ENCODE peak calls at places on chromosomes 12 and 14, in six cellular contexts. T is colonic mucosa, P is left ventricle myocardium inferior, U is cardiac fibroblast, W is fibroblast of mammary gland, Z is choroid plexus epithelial cell. G is an unnamed sample.

GRCh38 chr14:54275997-54276396 is 120.8 kb upstream of the CDKN3 start:
- DNase-seq in T (no peak), P (no peak), U (no peak), W (peak; percentile 41), Z (no peak), G (no peak)

GRCh38 chr12:4144676-4145075 is 128.9 kb upstream of the CCND2 start:
- DNase-seq in T (no peak), P (no peak), U (no peak), W (no peak), Z (no peak), G (no peak)

GRCh38 chr12:25324861-25325260 is 74.1 kb upstream of the KRAS start:
- DNase-seq in T (no peak), P (no peak), U (no peak), W (no peak), Z (no peak), G (no peak)

GRCh38 chr12:2335517-2335916 is 282.7 kb downstream of the CACNA1C start:
- DNase-seq in T (no peak), P (no peak), U (no peak), W (peak; percentile 60), Z (no peak), G (no peak)

GRCh38 chr12:13197526-13198141 is 1.1 kb downstream of the EMP1 start:
- DNase-seq in T (peak; percentile 40), P (peak; percentile 77), U (peak; percentile 68), W (peak; percentile 73), Z (no peak), G (no peak)

GRCh38 chr12:20150835-20151234 is 217.5 kb upstream of the PDE3A start:
- DNase-seq in T (no peak), P (no peak), U (peak; percentile 19), W (no peak), Z (no peak), G (no peak)

GRCh38 chr12:47799357-47799955 is 20.2 kb downstream of the HDAC7 start:
- DNase-seq in T (no peak), P (peak; percentile 69), U (no peak), W (no peak), Z (no peak), G (no peak)

GRCh38 chr12:89883630-89884364 is 175.2 kb upstream of the ATP2B1 start:
- DNase-seq in T (no peak), P (no peak), U (peak; percentile 56), W (peak; percentile 44), Z (peak; percentile 15), G (no peak)

GRCh38 chr14:32473476-32473875 is 144.4 kb downstream of the AKAP6 start:
- DNase-seq in T (peak; percentile 20), P (peak; percentile 41), U (peak; percentile 38), W (peak; percentile 46), Z (peak; percentile 58), G (peak; percentile 75)

GRCh38 chr12:90399317-90399716 is 555.7 kb downstream of the CCER1 start:
- DNase-seq in T (no peak), P (no peak), U (no peak), W (peak; percentile 36), Z (no peak), G (no peak)

GRCh38 chr14:64682173-64682710 is 22.0 kb upstream of the PLEKHG3 start:
- DNase-seq in T (peak; percentile 67), P (peak; percentile 64), U (peak; percentile 50), W (peak; percentile 36), Z (peak; percentile 65), G (no peak)

GRCh38 chr12:1828863-1829262 is 8.5 kb downstream of the LRTM2 start:
- DNase-seq in T (no peak), P (no peak), U (no peak), W (no peak), Z (no peak), G (no peak)

GRCh38 chr14:59126714-59127436 is 61.6 kb upstream of the DAAM1 start:
- DNase-seq in T (no peak), P (no peak), U (peak; percentile 82), W (peak; percentile 69), Z (peak; percentile 73), G (peak; percentile 22)

GRCh38 chr12:64160021-64160717 is 61.9 kb downstream of the KICS2 start:
- DNase-seq in T (no peak), P (no peak), U (peak; percentile 84), W (peak; percentile 68), Z (no peak), G (no peak)

GRCh38 chr12:53268637-53269562 is 801 bp downstream of the ESPL1 start:
- DNase-seq in T (no peak), P (no peak), U (no peak), W (peak; percentile 10), Z (peak; percentile 12), G (no peak)

GRCh38 chr12:117114784-117115183 is 15.6 kb upstream of the TESC start:
- DNase-seq in T (no peak), P (no peak), U (no peak), W (no peak), Z (no peak), G (no peak)

GRCh38 chr14:99838555-99839193 is 45.5 kb downstream of the EML1 start:
- DNase-seq in T (no peak), P (no peak), U (peak; percentile 42), W (peak; percentile 10), Z (peak; percentile 74), G (no peak)

GRCh38 chr12:6987956-6988573 is 17.4 kb downstream of the EMG1 start:
- DNase-seq in T (peak; percentile 71), P (no peak), U (no peak), W (no peak), Z (no peak), G (peak; percentile 83)

GRCh38 chr12:8156845-8157244 is at the start of gene ZNF705A:
- DNase-seq in T (no peak), P (no peak), U (peak; percentile 84), W (peak; percentile 22), Z (peak; percentile 83), G (no peak)

GRCh38 chr14:92789457-92790089 is 4.5 kb upstream of the GOLGA5 start:
- DNase-seq in T (no peak), P (no peak), U (peak; percentile 23), W (peak; percentile 24), Z (no peak), G (no peak)

GRCh38 chr12:3222935-3223334 is 145.8 kb downstream of the TSPAN9 start:
- DNase-seq in T (no peak), P (no peak), U (no peak), W (no peak), Z (no peak), G (no peak)

GRCh38 chr12:109944975-109945374 is 44.9 kb downstream of the TCHP start:
- DNase-seq in T (no peak), P (no peak), U (peak; percentile 64), W (peak; percentile 68), Z (peak; percentile 73), G (no peak)

GRCh38 chr14:104678901-104679705 is 10.3 kb upstream of the INF2 start:
- DNase-seq in T (peak; percentile 23), P (peak; percentile 16), U (no peak), W (no peak), Z (no peak), G (no peak)
- H3K4me3 ChIP-seq in T (no peak overlapping the region), P (no peak overlapping the region), U (no peak overlapping the region), W (no peak overlapping the region), Z (no peak overlapping the region), G (no peak overlapping the region)

GRCh38 chr12:27334052-27334720 is 1.6 kb downstream of the BMAL2 start:
- DNase-seq in T (no peak), P (no peak), U (no peak), W (no peak), Z (no peak), G (no peak)
- H3K4me3 ChIP-seq in T (peak overlapping the region; percentile 72), P (peak overlapping the region; percentile 80), U (peak overlapping the region; percentile 71), W (peak overlapping the region; percentile 64), Z (peak overlapping the region; percentile 66), G (no peak overlapping the region)

DNA sequence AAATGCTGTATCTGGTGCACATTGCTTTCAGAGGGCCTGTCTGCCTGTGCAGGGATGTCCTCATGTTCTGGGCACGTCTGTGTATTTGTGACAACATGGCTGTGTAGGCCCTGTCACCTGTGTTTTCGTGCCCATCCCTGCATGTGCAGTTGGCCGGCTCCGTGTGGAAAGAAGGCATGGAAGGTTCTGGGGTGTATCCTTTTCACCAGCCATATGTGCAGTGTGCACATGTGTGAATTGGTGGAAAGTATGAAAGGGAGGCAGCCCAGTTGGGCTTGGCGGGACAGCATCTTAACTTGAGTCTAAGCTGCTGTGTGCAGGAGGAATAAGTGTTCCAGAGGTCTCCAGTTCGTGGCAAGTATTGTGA is 645 bp downstream of the TSPAN11 start:
- DNase-seq in T (no peak), P (no peak), U (no peak), W (no peak), Z (no peak), G (no peak)
- H3K4me3 ChIP-seq in T (no peak overlapping the region), P (peak overlapping the region; percentile 67), U (no peak overlapping the region), W (no peak overlapping the region), Z (no peak overlapping the region), G (peak overlapping the region; percentile 54)

GRCh38 chr14:60651936-60652673 is 2.8 kb upstream of the SIX1 start:
- DNase-seq in T (no peak), P (no peak), U (peak; percentile 25), W (no peak), Z (no peak), G (no peak)

GRCh38 chr14:60652674-60653387 is 3.6 kb upstream of the SIX1 start:
- DNase-seq in T (no peak), P (no peak), U (no peak), W (no peak), Z (peak; percentile 24), G (no peak)

GRCh38 chr14:60649815-60650381 is 621 bp upstream of the SIX1 start:
- DNase-seq in T (no peak), P (no peak), U (peak; percentile 28), W (peak; percentile 33), Z (peak; percentile 65), G (no peak)

GRCh38 chr14:60650382-60650961 is 1.2 kb upstream of the SIX1 start:
- DNase-seq in T (no peak), P (no peak), U (no peak), W (peak; percentile 35), Z (peak; percentile 56), G (no peak)

DNA sequence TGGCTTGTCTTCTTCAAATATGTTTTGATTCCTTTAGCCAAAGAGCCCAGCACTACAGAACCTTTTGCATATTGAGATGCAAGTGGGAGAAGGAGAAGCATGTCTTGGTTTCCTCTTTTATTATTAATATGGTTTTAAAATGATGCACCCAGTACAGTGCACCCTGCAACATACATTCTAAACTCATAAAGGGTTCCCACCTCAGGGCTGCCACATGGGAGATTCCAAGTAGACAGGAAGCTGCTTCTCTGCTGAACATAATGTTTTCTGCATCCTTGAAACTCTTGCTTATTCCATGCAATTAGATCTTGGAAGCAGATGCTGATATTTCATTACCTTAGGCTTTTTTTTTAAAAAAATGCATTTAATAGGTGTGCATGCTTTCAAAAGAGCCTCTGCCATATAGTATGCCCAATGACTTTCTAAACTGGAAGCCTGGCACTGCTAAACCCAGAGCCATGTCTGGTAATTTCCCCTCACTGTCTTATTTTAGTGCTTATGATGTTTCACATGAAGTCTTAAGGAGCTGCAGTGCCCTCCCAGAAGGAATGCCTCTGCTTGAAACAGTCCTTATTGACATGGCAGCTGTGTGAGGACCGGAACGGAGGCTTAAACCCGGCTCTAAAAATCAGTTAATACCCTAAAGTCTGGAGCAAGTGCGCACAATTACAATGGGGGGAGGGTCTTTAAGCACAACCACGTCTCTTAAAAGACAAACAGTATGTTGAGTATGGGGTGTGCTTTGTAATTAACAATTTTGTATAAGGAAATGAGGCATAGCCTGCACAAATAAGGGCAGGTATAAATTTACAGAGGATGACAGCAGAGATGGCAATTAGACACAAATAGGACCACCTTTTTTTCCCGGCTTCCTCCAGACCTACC is 2.0 kb upstream of the SIX1 start:
- DNase-seq in T (no peak), P (no peak), U (no peak), W (no peak), Z (no peak), G (no peak)
- H3K4me3 ChIP-seq in T (no peak overlapping the region), P (no peak overlapping the region), U (no peak overlapping the region), W (no peak overlapping the region), Z (no peak overlapping the region), G (no peak overlapping the region)

G was measured in breast epithelium.